ENCODE peak calls at places on chromosomes 1 and 21, in ten cellular contexts. Z is transverse colon; X is ovary; I is CD4-positive, CD25-positive, alpha-beta regulatory T cell; K is brain microvascular endothelial cell; P is prostate gland; T is effector memory CD4-positive, alpha-beta T cell; W is body of pancreas; F is heart right ventricle; S is esophagus squamous epithelium. Q is an unnamed sample.
A peak's percentile ranks its signal among the peaks of the same experiment; 100 is the strongest.

GRCh38 chr1:17304155-17304826 is 3.7 kb upstream of the PADI4 start:
- DNase-seq in W (no peak), P (no peak), K (no peak), T (no peak), S (no peak), I (no peak), F (no peak), X (no peak), Z (no peak), Q (peak; percentile 56)

GRCh38 chr1:39969048-39969447 is 14.1 kb downstream of the MFSD2A start:
- DNase-seq in K (no peak), I (no peak), X (no peak), P (no peak), W (no peak), F (no peak), T (no peak), Z (no peak), S (no peak), Q (peak; percentile 61)

GRCh38 chr21:31732891-31733520 is 1.1 kb upstream of the SCAF4 start:
- DNase-seq in F (no peak), P (no peak), K (no peak), S (no peak), T (peak; percentile 1), I (peak; percentile 59), X (peak; percentile 27), Z (peak; percentile 20), W (no peak), Q (peak; percentile 18)

GRCh38 chr1:209710098-209710497 is 5.5 kb downstream of the HSD11B1 start:
- DNase-seq in W (no peak), X (no peak), K (no peak), T (no peak), P (no peak), I (peak; percentile 30), F (no peak), S (no peak), Z (no peak), Q (no peak)

GRCh38 chr1:197951617-197952175 is 34.5 kb downstream of the LHX9 start:
- DNase-seq in P (no peak), I (no peak), X (no peak), K (no peak), F (no peak), W (no peak), Z (no peak), S (no peak), T (no peak), Q (no peak)

GRCh38 chr1:21579788-21580187 is 70.6 kb downstream of the ALPL start:
- DNase-seq in I (no peak), K (no peak), X (no peak), P (no peak), S (no peak), W (no peak), T (no peak), F (no peak), Z (no peak), Q (no peak)

GRCh38 chr1:167136191-167136614 is 42.3 kb downstream of the STYXL2 start:
- DNase-seq in K (peak; percentile 60), X (no peak), Z (peak; percentile 39), S (no peak), T (no peak), W (peak; percentile 5), F (no peak), I (no peak), P (no peak), Q (peak; percentile 61)

GRCh38 chr1:71046891-71047634 is 553 bp downstream of the PTGER3 start:
- DNase-seq in K (no peak), X (peak; percentile 18), S (no peak), T (no peak), F (peak; percentile 21), Z (peak; percentile 10), P (peak; percentile 12), I (peak; percentile 14), W (peak; percentile 28), Q (no peak)

GRCh38 chr1:117770981-117771531 is 158.4 kb downstream of the GDAP2 start:
- DNase-seq in P (no peak), F (no peak), Z (no peak), I (no peak), T (no peak), W (no peak), X (no peak), S (no peak), K (no peak), Q (no peak)

GRCh38 chr1:152444045-152444444 is 30.0 kb upstream of the CRNN start:
- DNase-seq in X (no peak), P (no peak), F (no peak), T (no peak), K (no peak), Z (no peak), W (peak; percentile 44), S (no peak), I (no peak), Q (no peak)

GRCh38 chr1:156873659-156874058 is 13.0 kb downstream of the NTRK1 start:
- DNase-seq in K (no peak), P (no peak), F (no peak), X (no peak), S (no peak), W (no peak), T (no peak), Z (no peak), I (no peak), Q (no peak)

GRCh38 chr21:22981819-22982218 is 1983.6 kb downstream of the NCAM2 start:
- DNase-seq in X (no peak), P (no peak), K (no peak), W (no peak), S (no peak), T (no peak), Z (no peak), I (no peak), F (no peak), Q (no peak)
- H3K27ac ChIP-seq in X (no peak overlapping the region), P (no peak overlapping the region), K (no peak overlapping the region), W (no peak overlapping the region), S (no peak overlapping the region), T (no peak overlapping the region), Z (no peak overlapping the region), I (no peak overlapping the region), F (no peak overlapping the region), Q (no peak overlapping the region)

DNA sequence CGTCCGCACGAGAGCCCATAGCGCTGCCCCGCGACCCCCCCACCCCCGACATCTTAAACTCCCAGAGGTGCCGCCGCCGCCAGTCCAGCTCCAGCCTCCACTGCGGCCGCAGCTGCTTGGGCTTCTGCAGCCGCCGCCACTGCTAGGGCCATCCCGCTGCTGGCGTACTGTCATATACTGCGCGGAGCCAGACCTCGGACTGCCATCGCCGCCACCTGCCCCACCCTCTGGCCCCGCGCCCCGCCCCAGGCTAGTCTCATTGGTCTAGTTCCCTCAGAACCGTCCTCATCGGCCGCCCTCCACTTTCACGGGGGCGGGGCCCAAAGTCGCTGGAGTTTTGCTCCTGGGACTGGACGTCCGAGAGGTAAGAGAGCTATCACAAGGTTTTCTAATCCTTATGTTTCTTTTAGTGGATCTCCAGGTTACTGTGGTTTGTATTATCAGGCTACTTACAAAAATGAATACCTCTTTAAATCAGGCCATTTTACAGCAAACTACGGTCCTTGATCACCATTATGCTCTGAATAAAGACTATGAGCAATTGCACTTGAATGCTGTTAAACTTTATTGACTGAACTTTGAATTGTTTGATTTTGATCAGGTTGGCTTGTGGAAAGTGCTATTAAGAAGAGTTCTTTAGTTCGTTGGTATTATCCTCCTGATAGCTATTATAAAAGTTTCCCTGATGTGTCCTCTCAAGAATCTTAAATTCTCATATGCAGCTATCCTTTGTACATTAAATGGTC is 2.8 kb upstream of the CD1D start:
- DNase-seq in T (no peak), P (peak; percentile 91), K (peak; percentile 79), I (no peak), W (peak; percentile 90), Z (peak; percentile 94), F (peak; percentile 95), S (no peak), X (peak; percentile 66), Q (peak; percentile 79)
- H3K27ac ChIP-seq in T (no peak overlapping the region), P (no peak overlapping the region), K (no peak overlapping the region), I (no peak overlapping the region), W (no peak overlapping the region), Z (peak overlapping the region; percentile 74), F (no peak overlapping the region), S (no peak overlapping the region), X (no peak overlapping the region), Q (no peak overlapping the region)

GRCh38 chr1:76543495-76543894 is 323.8 kb upstream of the ST6GALNAC5 start:
- DNase-seq in K (no peak), P (no peak), I (no peak), F (no peak), X (no peak), W (no peak), S (no peak), T (no peak), Z (no peak), Q (no peak)

GRCh38 chr1:76546354-76546933 is 320.8 kb upstream of the ST6GALNAC5 start:
- DNase-seq in X (no peak), F (no peak), S (no peak), Z (no peak), T (no peak), P (no peak), W (no peak), K (no peak), I (no peak), Q (no peak)

DNA sequence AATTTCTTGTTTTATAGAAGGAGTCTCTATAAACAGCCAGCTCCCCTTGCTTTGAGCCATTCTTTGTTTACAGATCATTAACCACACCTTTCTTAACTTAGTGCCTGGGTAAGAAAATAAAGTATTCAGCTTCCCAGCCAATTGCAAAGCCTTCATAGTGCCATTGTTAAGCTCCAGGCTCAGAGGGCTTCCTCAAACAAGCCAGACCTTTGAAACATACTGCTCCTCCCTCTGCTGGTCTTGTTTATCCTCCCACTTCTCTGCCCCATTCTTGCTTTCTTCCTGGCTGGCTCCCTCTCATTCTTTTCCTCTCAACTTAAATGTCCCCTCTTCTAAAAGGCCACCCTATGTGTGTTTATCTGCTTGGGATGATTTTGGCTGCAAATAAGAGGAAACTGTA is 319.4 kb upstream of the ST6GALNAC5 start:
- DNase-seq in T (no peak), F (no peak), S (no peak), I (peak; percentile 1), K (no peak), Z (peak; percentile 22), W (no peak), X (no peak), P (no peak), Q (no peak)
- H3K27ac ChIP-seq in T (no peak overlapping the region), F (no peak overlapping the region), S (no peak overlapping the region), I (no peak overlapping the region), K (no peak overlapping the region), Z (peak overlapping the region; percentile 47), W (no peak overlapping the region), X (no peak overlapping the region), P (no peak overlapping the region), Q (no peak overlapping the region)

GRCh38 chr1:27872802-27873665 is 690 bp downstream of the THEMIS2 start:
- DNase-seq in K (no peak), X (no peak), I (peak; percentile 62), W (no peak), S (no peak), Z (no peak), F (no peak), P (no peak), T (no peak), Q (no peak)
- H3K27ac ChIP-seq in K (no peak overlapping the region), X (no peak overlapping the region), I (peak overlapping the region; percentile 67), W (peak overlapping the region; percentile 73), S (peak overlapping the region; percentile 58), Z (peak overlapping the region; percentile 79), F (no peak overlapping the region), P (peak overlapping the region; percentile 53), T (peak overlapping the region; percentile 55), Q (peak overlapping the region; percentile 31)

GRCh38 chr1:25922064-25922632 is 15.9 kb upstream of the STMN1 start:
- DNase-seq in X (no peak), I (no peak), T (no peak), Z (no peak), P (no peak), S (no peak), K (no peak), W (no peak), F (no peak), Q (no peak)
- H3K27ac ChIP-seq in X (peak overlapping the region; percentile 44), I (no peak overlapping the region), T (peak overlapping the region; percentile 5), Z (peak overlapping the region; percentile 71), P (no peak overlapping the region), S (peak overlapping the region; percentile 74), K (no peak overlapping the region), W (peak overlapping the region; percentile 78), F (peak overlapping the region; percentile 19), Q (peak overlapping the region; percentile 55)

Q was measured in RWPE1.